ENCODE peak calls at places on chromosomes 4 and X, in five cellular contexts. W is lower lobe of right lung, Y is GM23248, I is cardiac muscle cell, B is prostate gland. L is an unnamed sample.

GRCh38 chrX:103240155-103240554 is 14.8 kb downstream of the TCEAL8 start:
- DNase-seq in Y (no peak), W (no peak), B (no peak), I (no peak), L (no peak)

GRCh38 chr4:78809928-78810835 is 34.0 kb downstream of the BMP2K start:
- DNase-seq in B (no peak), Y (no peak), I (no peak), W (no peak), L (no peak)

GRCh38 chr4:56863441-56864129 is 42.1 kb upstream of the SPINK2 start:
- DNase-seq in Y (peak), W (no peak), I (no peak), B (no peak), L (no peak)

GRCh38 chr4:137739391-137739790 is 207.1 kb upstream of the PCDH18 start:
- DNase-seq in I (no peak), W (no peak), Y (peak), B (no peak), L (no peak)

GRCh38 chr4:110231869-110232268 is 33.5 kb upstream of the ELOVL6 start:
- DNase-seq in W (no peak), B (no peak), Y (no peak), I (no peak), L (no peak)

GRCh38 chr4:128163177-128164117 is 102.3 kb downstream of the LARP1B start:
- DNase-seq in Y (peak), B (no peak), W (no peak), I (no peak), L (no peak)

GRCh38 chrX:54413753-54414152 is 26.5 kb upstream of the TSR2 start:
- DNase-seq in B (no peak), I (no peak), W (no peak), Y (peak), L (no peak)

GRCh38 chr4:80202190-80202711 is 4.9 kb downstream of the PRDM8 start:
- DNase-seq in Y (peak), W (peak), I (peak), B (peak), L (peak)

GRCh38 chr4:26826721-26827120 is 33.9 kb upstream of the STIM2 start:
- DNase-seq in W (no peak), B (no peak), Y (no peak), I (no peak), L (no peak)

GRCh38 chr4:155667538-155668511 is 1.2 kb downstream of the GUCY1A1 start:
- DNase-seq in B (peak), Y (peak), I (peak), W (peak), L (peak)

GRCh38 chr4:183118585-183118984 is 19.5 kb downstream of the WWC2 start:
- DNase-seq in B (no peak), I (peak), Y (peak), W (no peak), L (no peak)

GRCh38 chr4:25938251-25939186 is 24.5 kb downstream of the SMIM20 start:
- DNase-seq in I (no peak), W (no peak), B (no peak), Y (peak), L (no peak)

GRCh38 chrX:153727108-153727931 is 2.7 kb downstream of the ABCD1 start:
- DNase-seq in W (peak), I (no peak), Y (peak), B (peak), L (no peak)

GRCh38 chr4:88382621-88383020 is 4.0 kb downstream of the HERC6 start:
- DNase-seq in W (no peak), I (no peak), Y (no peak), B (no peak), L (no peak)

GRCh38 chrX:84160736-84161135 is 27.3 kb downstream of the RPS6KA6 start:
- DNase-seq in W (no peak), B (no peak), Y (no peak), I (no peak), L (no peak)

GRCh38 chr4:147730333-147730732 is 1.6 kb upstream of the ARHGAP10 start:
- DNase-seq in B (no peak), W (no peak), Y (peak), I (no peak), L (no peak)

GRCh38 chr4:139154538-139154937 is 22.5 kb downstream of the ELF2 start:
- DNase-seq in W (no peak), B (no peak), Y (no peak), I (no peak), L (no peak)

GRCh38 chr4:182973421-182974340 is 56.5 kb upstream of the DCTD start:
- DNase-seq in B (no peak), I (no peak), Y (no peak), W (no peak), L (no peak)

GRCh38 chrX:32530802-32531403 is 680.4 kb downstream of the DMD start:
- DNase-seq in B (peak), I (peak), Y (peak), W (no peak), L (no peak)

GRCh38 chr4:134160211-134160610 is 41.4 kb downstream of the PABPC4L start:
- DNase-seq in B (no peak), W (no peak), I (no peak), Y (no peak), L (no peak)

GRCh38 chr4:151409470-151410313 is 716 bp downstream of the FHIP1A start:
- DNase-seq in W (peak), I (peak), B (peak), Y (no peak), L (no peak)

GRCh38 chr4:183097251-183098079 is 1.6 kb upstream of the WWC2 start:
- DNase-seq in B (no peak), Y (peak), W (peak), I (no peak), L (no peak)

GRCh38 chr4:169410839-169411770 is 140.3 kb upstream of the SH3RF1 start:
- DNase-seq in I (peak), Y (peak), W (no peak), B (no peak), L (no peak)

GRCh38 chrX:69097451-69098236 is 67.6 kb downstream of the PJA1 start:
- DNase-seq in Y (no peak), I (no peak), W (no peak), B (no peak), L (no peak)

GRCh38 chr4:38894340-38894982 is 26.9 kb downstream of the FAM114A1 start:
- DNase-seq in B (no peak), Y (peak), W (no peak), I (no peak), L (no peak)

GRCh38 chr4:123229326-123229725 is 167.3 kb upstream of the SPRY1 start:
- DNase-seq in B (no peak), W (no peak), I (no peak), Y (no peak), L (no peak)

GRCh38 chr4:132642196-132642817 is 506.8 kb upstream of the PCDH10 start:
- DNase-seq in B (no peak), Y (peak), I (peak), W (no peak), L (no peak)

GRCh38 chrX:136608295-136608933 is 39.5 kb upstream of the CD40LG start:
- DNase-seq in W (peak), B (no peak), I (peak), Y (peak), L (no peak)

GRCh38 chr4:77352192-77352591 is 195.2 kb downstream of the CCNG2 start:
- DNase-seq in I (no peak), W (no peak), Y (no peak), B (no peak), L (no peak)

GRCh38 chr4:71062436-71062835 is 69.0 kb downstream of the DCK start:
- DNase-seq in Y (no peak), B (no peak), W (no peak), I (no peak), L (no peak)

GRCh38 chr4:4849524-4850193 is 9.8 kb upstream of the MSX1 start:
- DNase-seq in Y (no peak), B (no peak), W (no peak), I (no peak), L (no peak)

GRCh38 chr4:4848540-4848939 is 10.9 kb upstream of the MSX1 start:
- DNase-seq in W (no peak), B (no peak), Y (no peak), I (no peak), L (no peak)

GRCh38 chr4:4845027-4845426 is 14.4 kb upstream of the MSX1 start:
- DNase-seq in Y (no peak), W (no peak), B (no peak), I (no peak), L (no peak)

GRCh38 chr4:4849106-4849505 is 10.4 kb upstream of the MSX1 start:
- DNase-seq in Y (no peak), W (no peak), I (no peak), B (no peak), L (no peak)

GRCh38 chr4:4847011-4847410 is 12.5 kb upstream of the MSX1 start:
- DNase-seq in B (no peak), I (no peak), W (no peak), Y (no peak), L (no peak)
- H3K27ac ChIP-seq in B (no peak), I (no peak), W (no peak), Y (no peak), L (no peak)

DNA sequence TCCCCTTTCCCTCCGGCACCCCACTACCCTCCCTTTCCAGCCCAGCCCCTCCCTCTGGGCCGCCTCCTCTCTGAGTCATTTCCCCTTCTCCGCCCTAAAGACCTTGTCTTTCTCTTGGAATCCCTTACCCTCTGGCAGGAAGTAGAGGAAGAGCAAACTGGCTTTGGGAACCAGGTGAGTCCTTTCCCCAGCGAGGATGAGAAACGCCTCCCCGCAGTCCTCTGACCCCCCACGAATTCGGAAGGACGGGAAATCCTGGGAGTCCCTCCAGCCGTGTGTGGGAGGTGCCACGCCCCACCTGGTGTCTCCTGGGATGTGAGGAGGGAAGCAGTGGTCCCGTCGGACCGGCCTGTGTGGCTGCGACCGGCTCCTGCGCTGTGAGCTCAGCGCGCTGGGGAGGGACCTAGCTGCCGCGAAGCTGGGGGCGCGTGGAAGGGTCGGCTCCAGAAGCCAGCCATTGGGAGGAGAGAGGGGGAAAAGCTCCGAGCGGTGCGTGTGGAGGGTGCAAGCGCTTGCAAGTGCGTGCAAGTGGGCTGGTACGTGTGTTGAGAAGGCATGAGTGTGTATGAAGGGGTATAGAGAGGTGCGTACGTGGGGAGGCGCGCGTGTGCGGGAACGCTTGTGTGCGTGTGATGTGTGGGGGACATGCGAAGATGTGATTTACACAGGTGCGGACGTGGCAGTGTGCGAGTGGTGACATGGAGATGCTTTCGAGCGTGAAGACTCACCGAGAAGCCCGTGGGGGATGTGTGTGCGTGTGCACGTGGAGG is 46.3 kb downstream of the TEX13B start:
- DNase-seq in Y (peak), B (no peak), I (peak), W (no peak), L (no peak)
- H3K4me3 ChIP-seq in Y (peak), B (no peak), I (peak), W (peak), L (peak)

DNA sequence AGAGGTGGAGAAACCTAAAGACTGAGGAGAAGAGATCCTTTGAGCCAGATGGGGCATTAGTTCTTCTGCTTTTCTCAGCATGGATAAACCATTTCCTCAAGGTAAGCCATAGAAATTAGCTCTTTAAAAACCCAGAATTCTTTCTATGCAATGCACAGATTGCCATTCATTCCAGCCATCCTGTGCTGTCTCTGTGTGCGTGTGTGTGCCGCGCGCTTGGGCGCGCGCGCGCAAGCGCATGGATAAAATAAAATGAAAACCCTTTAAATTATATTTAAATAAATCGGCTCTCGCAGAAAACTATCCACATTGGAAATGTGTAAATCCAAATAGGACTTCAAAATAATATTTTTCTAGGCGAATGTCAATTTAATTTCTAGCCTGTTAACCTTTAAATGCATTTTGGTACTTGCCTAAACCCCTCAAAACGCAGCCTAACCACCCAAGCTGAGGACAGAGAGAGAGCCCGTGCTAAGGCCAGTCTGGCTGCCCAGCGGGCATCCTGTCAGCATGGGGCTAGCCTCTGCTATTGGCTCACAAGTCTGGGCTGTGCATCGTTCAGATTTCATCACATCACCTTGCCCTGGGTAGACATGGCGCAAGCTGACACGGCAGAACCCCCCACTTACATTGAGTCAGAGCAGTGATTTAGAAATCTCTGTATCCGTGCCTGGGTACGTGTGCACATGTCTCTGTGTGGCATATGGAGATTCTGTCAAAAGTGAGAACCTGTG is 112.9 kb upstream of the VAMP7 start:
- DNase-seq in I (no peak), B (no peak), W (peak), Y (peak), L (no peak)
- H3K27ac ChIP-seq in I (no peak), B (peak), W (no peak), Y (peak), L (no peak)

GRCh38 chr4:185480016-185480732 is 8.6 kb upstream of the CCDC110 start:
- DNase-seq in B (no peak), I (no peak), W (no peak), Y (no peak), L (no peak)

GRCh38 chr4:185481390-185481789 is 9.9 kb upstream of the CCDC110 start:
- DNase-seq in W (no peak), B (no peak), I (no peak), Y (no peak), L (no peak)

GRCh38 chr4:185479507-185479971 is 8.0 kb upstream of the CCDC110 start:
- DNase-seq in B (no peak), Y (no peak), I (no peak), W (no peak), L (no peak)
- H3K4me3 ChIP-seq in B (no peak), Y (no peak), I (no peak), W (no peak), L (no peak)

DNA sequence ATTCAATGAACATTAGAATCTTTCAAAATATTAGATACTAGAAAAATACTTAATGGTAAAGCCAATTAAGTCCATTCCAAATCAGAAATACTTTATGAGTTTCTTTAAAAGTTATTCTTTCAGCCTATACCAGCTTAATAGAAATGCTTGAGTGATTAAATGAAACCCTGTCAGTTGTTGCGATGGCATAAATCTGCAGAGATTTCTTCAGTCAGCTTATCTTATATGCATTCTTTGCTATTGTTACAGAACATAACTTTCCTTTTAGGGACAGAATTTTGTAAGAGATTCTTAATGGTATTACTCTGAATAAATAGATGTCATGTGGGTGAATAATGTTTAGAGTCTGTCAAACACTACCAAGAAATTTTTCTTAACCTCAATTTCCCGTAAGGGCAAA is 325.0 kb upstream of the HAND2 start:
- DNase-seq in B (no peak), Y (no peak), W (no peak), I (no peak), L (no peak)
- H3K27ac ChIP-seq in B (no peak), Y (no peak), W (no peak), I (no peak), L (no peak)

DNA sequence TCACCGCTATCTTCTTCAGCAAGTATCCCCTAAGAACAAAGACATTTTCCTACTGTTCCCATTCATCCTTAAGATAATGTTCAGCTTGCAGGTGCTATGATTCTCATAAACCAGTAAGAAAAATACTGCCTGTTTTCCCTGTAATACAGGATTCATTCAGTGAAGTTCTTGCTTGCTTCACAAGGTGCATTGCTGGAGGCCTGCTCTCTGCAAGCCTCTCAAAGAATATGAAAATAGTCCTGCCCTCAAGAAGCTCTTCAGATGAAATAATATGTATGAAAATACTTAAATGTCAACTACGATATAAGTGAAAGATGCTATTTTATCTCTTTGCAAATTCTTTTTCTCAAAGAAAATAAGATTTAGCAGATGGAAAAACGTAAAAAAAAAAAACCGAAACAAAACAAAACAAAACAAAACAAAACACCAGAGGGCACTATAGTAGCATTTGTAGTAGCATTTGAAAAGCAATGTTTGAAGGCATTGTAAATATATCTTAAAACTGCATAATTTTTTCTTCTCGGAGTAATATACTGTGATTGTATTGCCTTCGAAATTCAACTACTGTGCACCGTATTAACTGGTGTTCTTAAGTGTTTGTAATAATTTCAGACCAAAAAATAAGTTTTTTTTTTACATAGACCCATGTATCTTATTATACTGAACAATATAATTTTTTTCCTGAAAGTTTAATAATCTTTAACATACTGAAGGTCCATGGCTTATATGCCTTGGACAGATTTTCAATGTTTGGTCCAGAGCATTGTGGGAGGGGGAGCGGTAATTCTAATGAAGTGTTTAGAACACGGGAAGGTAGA is 26.0 kb downstream of the ADH4 start:
- DNase-seq in Y (peak), W (no peak), B (no peak), I (no peak), L (no peak)
- H3K4me3 ChIP-seq in Y (no peak), W (no peak), B (no peak), I (no peak), L (no peak)

GRCh38 chrX:2698604-2699003 is 7.5 kb downstream of the CD99 start:
- DNase-seq in Y (no peak), I (no peak), W (no peak), B (no peak), L (no peak)

GRCh38 chrX:2694868-2695267 is 3.8 kb downstream of the CD99 start:
- DNase-seq in Y (peak), W (no peak), B (no peak), I (no peak), L (no peak)

GRCh38 chrX:2697306-2697705 is 6.2 kb downstream of the CD99 start:
- DNase-seq in B (no peak), Y (peak), I (no peak), W (no peak), L (no peak)

GRCh38 chrX:2697741-2698294 is 6.7 kb downstream of the CD99 start:
- DNase-seq in W (no peak), I (no peak), B (no peak), Y (no peak), L (no peak)

DNA sequence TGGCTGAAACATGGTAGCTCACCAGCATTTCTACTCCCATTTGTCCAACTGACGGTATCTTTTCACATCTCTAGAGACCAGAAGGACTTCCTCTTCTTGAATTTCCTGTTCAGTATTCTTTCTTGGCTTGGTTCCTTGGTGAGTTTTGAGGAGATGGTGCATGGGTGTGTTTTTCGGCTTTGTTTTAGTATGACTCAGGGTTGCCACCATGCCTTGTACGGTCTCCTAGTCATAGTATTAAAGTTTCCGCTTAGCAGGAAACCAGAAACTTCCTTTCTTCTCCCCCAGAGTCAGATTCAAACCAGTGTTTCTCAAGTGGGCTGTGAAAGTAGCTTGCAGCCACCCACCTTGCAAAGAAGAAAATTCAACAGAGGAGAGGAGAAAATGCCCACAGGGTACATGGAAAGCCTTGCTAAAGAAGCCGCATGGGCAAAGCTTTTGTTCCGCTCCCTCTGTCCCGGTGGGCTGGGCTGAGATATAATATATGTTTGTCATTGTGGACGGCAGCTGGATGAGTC is 5.7 kb downstream of the CD99 start:
- DNase-seq in I (no peak), Y (peak), W (no peak), B (no peak), L (no peak)
- H3K27ac ChIP-seq in I (peak), Y (peak), W (peak), B (peak), L (no peak)